ENCODE peak calls at places on chromosomes 7 and 10, in four cellular contexts. O is psoas muscle, K is GM12865, H is brain microvascular endothelial cell. J is an unnamed sample.

GRCh38 chr7:34060548-34060947 is 155.2 kb downstream of the BMPER start:
- DNase-seq in O (no peak), K (no peak), H (peak; percentile 91), J (no peak)

GRCh38 chr7:108048422-108048821 is 45.5 kb upstream of the LAMB1 start:
- DNase-seq in O (no peak), K (no peak), H (no peak), J (no peak)

GRCh38 chr10:88270871-88271713 is 312.0 kb downstream of the RNLS start:
- DNase-seq in O (no peak), K (peak; percentile 97), H (peak; percentile 83), J (no peak)

GRCh38 chr7:26376208-26376917 is 84.7 kb downstream of the SNX10 start:
- DNase-seq in O (peak; percentile 60), K (peak; percentile 37), H (no peak), J (no peak)

GRCh38 chr10:100346351-100346764 is 675 bp upstream of the SCD start:
- DNase-seq in O (peak; percentile 60), K (peak; percentile 89), H (peak; percentile 57), J (no peak)

GRCh38 chr7:149546331-149546730 is 48.7 kb upstream of the ZNF746 start:
- DNase-seq in O (no peak), K (no peak), H (no peak), J (no peak)

GRCh38 chr10:93911865-93912264 is 18.1 kb downstream of the SLC35G1 start:
- DNase-seq in O (no peak), K (no peak), H (no peak), J (no peak)

GRCh38 chr10:114940735-114941134 is 2.7 kb downstream of the TRUB1 start:
- DNase-seq in O (no peak), K (no peak), H (no peak), J (no peak)

GRCh38 chr7:28181921-28182517 is 1.4 kb upstream of the JAZF1 start:
- DNase-seq in O (no peak), K (no peak), H (no peak), J (no peak)

GRCh38 chr7:117837841-117838240 is 35.4 kb downstream of the CTTNBP2 start:
- DNase-seq in O (no peak), K (peak; percentile 58), H (no peak), J (no peak)

GRCh38 chr7:22302951-22303423 is 54.0 kb downstream of the RAPGEF5 start:
- DNase-seq in O (no peak), K (no peak), H (no peak), J (no peak)

GRCh38 chr10:102642553-102643345 is 1.5 kb upstream of the TRIM8 start:
- DNase-seq in O (peak; percentile 80), K (peak; percentile 52), H (peak; percentile 56), J (no peak)

GRCh38 chr10:24722131-24722675 is 1.5 kb downstream of the ARHGAP21 start:
- DNase-seq in O (no peak), K (peak; percentile 47), H (no peak), J (no peak)

DNA sequence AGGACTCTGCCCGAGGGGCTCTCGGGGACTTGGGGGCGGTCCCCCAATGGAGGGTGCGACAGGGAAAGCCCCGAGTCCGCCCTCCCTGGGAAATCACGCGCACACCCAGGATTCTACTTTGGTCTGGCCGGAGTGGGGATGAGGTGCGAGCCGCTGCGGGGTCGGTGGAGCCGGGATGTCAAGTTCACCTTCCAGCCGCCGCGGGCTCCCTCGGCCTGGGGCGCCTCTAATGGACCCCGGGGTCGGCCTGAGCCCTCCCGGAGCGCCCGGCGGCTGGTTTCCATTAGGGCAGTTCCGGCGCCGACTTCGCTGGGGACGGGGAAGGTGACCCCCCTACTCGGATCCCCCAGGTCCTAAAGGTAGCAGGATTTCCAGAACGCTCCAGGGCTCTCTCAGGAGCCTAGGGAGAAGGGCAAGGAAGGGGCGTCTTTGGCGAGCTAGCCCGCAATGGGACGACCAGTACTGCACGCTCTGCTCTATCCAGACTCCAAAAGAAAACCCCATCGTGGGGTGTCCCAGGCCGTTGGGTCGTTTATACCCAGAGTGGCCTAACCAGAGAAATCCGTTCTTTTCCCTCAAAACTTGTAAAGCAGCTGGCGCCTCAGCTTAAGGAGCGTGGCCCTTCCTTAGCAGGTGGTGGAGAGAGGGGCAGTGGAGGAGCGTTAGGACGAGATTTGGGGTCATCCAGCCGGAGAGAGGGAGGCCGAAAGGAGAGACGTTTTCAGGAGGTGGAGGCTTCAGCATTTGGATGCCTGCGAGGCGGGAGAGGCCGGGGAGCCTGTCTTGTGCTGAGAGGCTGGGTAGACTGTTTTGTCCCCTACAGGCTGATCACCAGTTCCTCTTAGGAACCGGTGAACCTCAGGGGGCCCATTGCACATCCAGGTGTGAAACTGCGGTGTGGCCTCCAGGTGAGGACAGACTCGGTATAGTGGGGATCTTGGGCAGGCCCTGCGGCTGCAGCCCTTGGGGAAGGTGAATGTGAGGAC is 860 bp upstream of the WDR86 start:
- DNase-seq in O (peak; percentile 54), K (no peak), H (no peak), J (no peak)
- H3K4me3 ChIP-seq in O (peak overlapping the region; percentile 62), K (no peak overlapping the region), H (peak overlapping the region; percentile 44), J (peak overlapping the region; percentile 37)

GRCh38 chr7:54679414-54679813 is 79.6 kb downstream of the SEC61G start:
- DNase-seq in O (no peak), K (no peak), H (no peak), J (no peak)

GRCh38 chr7:54678763-54679396 is 80.1 kb downstream of the SEC61G start:
- DNase-seq in O (no peak), K (no peak), H (no peak), J (no peak)

GRCh38 chr7:54674891-54675290 is 84.1 kb downstream of the SEC61G start:
- DNase-seq in O (no peak), K (no peak), H (no peak), J (no peak)

GRCh38 chr7:54680377-54681005 is 78.5 kb downstream of the SEC61G start:
- DNase-seq in O (no peak), K (no peak), H (no peak), J (no peak)
- H3K4me3 ChIP-seq in O (no peak overlapping the region), K (no peak overlapping the region), H (no peak overlapping the region), J (no peak overlapping the region)

DNA sequence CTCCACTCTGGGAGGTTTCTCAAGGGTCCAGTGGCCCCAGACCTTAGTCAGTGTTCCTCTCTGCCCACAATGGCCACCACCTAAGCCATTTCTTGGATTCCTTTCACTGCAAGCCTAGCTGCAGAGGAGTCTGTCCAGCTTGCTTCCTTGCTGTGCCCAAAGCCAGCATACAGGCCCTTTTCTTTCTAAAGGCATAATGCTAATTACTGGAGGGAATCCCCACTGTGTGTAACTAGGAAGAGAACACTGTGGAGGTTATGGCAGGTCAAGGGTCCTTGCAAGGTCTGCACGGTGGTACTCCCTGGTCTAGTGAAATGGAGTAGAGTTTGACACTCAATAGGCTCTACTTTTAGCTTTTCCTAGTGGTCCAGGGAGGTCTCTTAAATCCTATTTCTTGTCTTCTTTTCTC is 70.4 kb upstream of the CC2D2B start:
- DNase-seq in O (no peak), K (no peak), H (no peak), J (no peak)
- H3K4me3 ChIP-seq in O (no peak overlapping the region), K (peak overlapping the region; percentile 3), H (no peak overlapping the region), J (no peak overlapping the region)

DNA sequence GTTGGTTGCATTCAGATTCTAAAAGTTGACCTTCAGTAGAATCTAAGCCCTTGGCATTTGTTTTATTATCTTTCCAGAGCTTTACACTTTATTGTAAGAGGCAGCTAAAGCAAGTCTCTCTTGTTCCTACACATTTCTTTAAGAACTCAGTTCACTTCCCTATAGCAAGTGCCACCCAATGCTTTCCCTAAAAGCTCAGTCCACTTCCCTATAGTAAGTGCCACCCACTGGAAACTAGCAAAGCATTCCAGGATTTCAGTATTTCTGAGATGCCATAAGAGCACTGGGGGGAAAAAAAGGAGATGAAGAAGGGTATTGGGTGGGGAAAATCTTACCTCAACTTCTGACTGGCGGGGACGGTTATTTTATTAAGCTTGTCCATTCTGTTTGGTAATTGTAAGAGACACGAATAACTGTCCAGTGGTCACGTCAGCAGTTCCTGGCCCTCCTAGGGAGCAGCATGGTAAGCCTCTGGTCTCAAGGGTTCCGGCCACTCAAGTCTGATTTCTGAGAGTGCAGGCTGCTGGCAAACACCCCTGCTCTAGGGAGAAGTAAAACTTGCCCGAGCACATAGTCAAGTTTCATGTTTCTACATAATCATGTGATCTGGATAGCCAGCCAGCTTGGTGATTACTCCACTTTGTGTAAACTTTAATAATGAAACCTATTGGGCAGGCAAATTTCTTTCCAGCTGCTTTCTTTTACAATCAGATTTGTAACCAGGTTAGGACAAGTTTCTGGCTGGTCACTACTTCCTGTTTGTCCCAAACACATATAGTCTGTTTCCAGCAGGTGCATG is at the start of gene BLNK:
- DNase-seq in O (peak; percentile 82), K (peak; percentile 94), H (no peak), J (no peak)
- H3K4me3 ChIP-seq in O (peak within 1 kb of the TSS; percentile 41), K (peak within 1 kb of the TSS; percentile 81), H (no peak within 1 kb of the TSS), J (no peak within 1 kb of the TSS)

DNA sequence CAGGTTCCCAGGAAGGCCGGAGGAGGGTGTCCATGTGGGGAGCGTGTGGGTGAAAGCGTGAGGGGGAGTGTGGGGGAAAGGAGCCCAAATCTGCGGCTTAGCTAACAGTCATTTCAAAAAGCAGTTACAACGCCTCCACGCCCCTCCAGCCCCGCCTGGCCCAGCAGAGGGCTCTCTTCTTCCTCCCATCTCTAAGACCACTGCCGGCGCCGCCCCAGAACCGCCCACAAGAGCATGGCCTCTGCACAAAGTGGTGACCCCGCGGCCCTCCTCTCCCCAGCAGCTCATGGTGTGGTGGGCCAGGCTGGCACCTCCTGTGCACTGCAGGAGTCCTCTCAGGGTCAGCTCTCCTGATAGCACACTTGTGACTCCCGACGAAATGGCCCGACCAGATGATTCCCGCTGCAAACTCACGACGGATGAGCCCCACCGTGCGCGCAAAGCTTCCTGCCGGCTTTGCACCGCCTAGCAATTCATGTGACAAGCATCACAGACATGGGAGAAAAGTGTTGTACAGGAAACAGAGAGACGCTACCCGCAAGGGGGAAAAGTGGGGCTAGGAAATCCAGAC is 12.4 kb upstream of the HUS1 start:
- DNase-seq in O (peak; percentile 91), K (peak; percentile 94), H (peak; percentile 63), J (peak; percentile 75)
- H3K4me3 ChIP-seq in O (peak overlapping the region; percentile 61), K (peak overlapping the region; percentile 64), H (peak overlapping the region; percentile 69), J (peak overlapping the region; percentile 56)

GRCh38 chr10:110210663-110211454 is 3.5 kb downstream of the MXI1 start:
- DNase-seq in O (peak; percentile 99), K (peak; percentile 96), H (peak; percentile 97), J (peak; percentile 95)

GRCh38 chr10:110209926-110210662 is 2.7 kb downstream of the MXI1 start:
- DNase-seq in O (peak; percentile 75), K (peak; percentile 28), H (no peak), J (no peak)

GRCh38 chr10:110211455-110211843 is 4.0 kb downstream of the MXI1 start:
- DNase-seq in O (no peak), K (no peak), H (no peak), J (no peak)

GRCh38 chr10:110214380-110214826 is 7.0 kb downstream of the MXI1 start:
- DNase-seq in O (no peak), K (peak; percentile 75), H (no peak), J (no peak)

GRCh38 chr10:110212119-110213006 is 5.0 kb downstream of the MXI1 start:
- DNase-seq in O (no peak), K (peak; percentile 55), H (no peak), J (no peak)
- H3K4me3 ChIP-seq in O (peak overlapping the region; percentile 94), K (peak overlapping the region; percentile 71), H (no peak overlapping the region), J (no peak overlapping the region)

GRCh38 chr7:2159176-2159520 is 73.6 kb downstream of the MAD1L1 start:
- DNase-seq in O (peak; percentile 26), K (no peak), H (no peak), J (no peak)
- H3K4me3 ChIP-seq in O (no peak overlapping the region), K (no peak overlapping the region), H (no peak overlapping the region), J (no peak overlapping the region)

GRCh38 chr10:95556994-95557767 is 4.0 kb downstream of the SORBS1 start:
- DNase-seq in O (no peak), K (no peak), H (no peak), J (no peak)
- H3K4me3 ChIP-seq in O (no peak overlapping the region), K (no peak overlapping the region), H (no peak overlapping the region), J (no peak overlapping the region)

J was measured in Panc1.